ENCODE peak calls at places on chromosomes 1 and 21, in eight cellular contexts. X, K, Z, J, T, Y, E and C are unnamed samples.

GRCh38 chr1:180230416-180230790 is 339 bp downstream of the LHX4 start:
- DNase-seq in X (no peak), K (peak), Z (no peak), J (no peak), T (no peak), Y (no peak), E (no peak), C (no peak)

GRCh38 chr1:221100196-221100950 is 221.1 kb downstream of the HLX start:
- DNase-seq in X (no peak), K (peak), Z (no peak), J (peak), T (no peak), Y (no peak), E (no peak), C (no peak)

GRCh38 chr1:82139751-82140468 is 339.2 kb downstream of the ADGRL2 start:
- DNase-seq in X (no peak), K (no peak), Z (no peak), J (no peak), T (no peak), Y (no peak), E (no peak), C (no peak)

GRCh38 chr1:245177071-245177900 is 22.5 kb downstream of the KIF26B start:
- DNase-seq in X (no peak), K (peak), Z (no peak), J (no peak), T (no peak), Y (no peak), E (no peak), C (no peak)

GRCh38 chr1:50742523-50742922 is 217.5 kb downstream of the FAF1 start:
- DNase-seq in X (no peak), K (no peak), Z (no peak), J (no peak), T (no peak), Y (no peak), E (no peak), C (no peak)

GRCh38 chr1:66294692-66295384 is 239.1 kb upstream of the SGIP1 start:
- DNase-seq in X (no peak), K (peak), Z (no peak), J (no peak), T (no peak), Y (no peak), E (no peak), C (no peak)

GRCh38 chr21:42496839-42497202 is 797 bp upstream of the RSPH1 start:
- DNase-seq in X (no peak), K (no peak), Z (no peak), J (no peak), T (no peak), Y (no peak), E (no peak), C (no peak)

GRCh38 chr1:147626304-147626703 is 44.0 kb downstream of the ACP6 start:
- DNase-seq in X (no peak), K (no peak), Z (no peak), J (no peak), T (no peak), Y (no peak), E (no peak), C (no peak)

GRCh38 chr1:88956003-88956402 is 36.4 kb downstream of the KYAT3 start:
- DNase-seq in X (no peak), K (no peak), Z (no peak), J (no peak), T (no peak), Y (no peak), E (no peak), C (no peak)

GRCh38 chr1:222165625-222166024 is 382.3 kb downstream of the HHIPL2 start:
- DNase-seq in X (no peak), K (no peak), Z (no peak), J (no peak), T (no peak), Y (no peak), E (no peak), C (no peak)